ENCODE peak calls at places on chromosomes 16 and 17, in four cellular contexts. V is stomach; G is stimulated activated CD4-positive, alpha-beta T cell treated with anti-CD3 and anti-CD28 coated beads, Interleukin-12 subunit alpha, Interleukin-12 subunit beta, amount 100 ng/mL, for 4 hours; C is thoracic aorta. W is an unnamed sample.
A peak's percentile ranks its signal among the peaks of the same experiment; 100 is the strongest.

GRCh38 chr17:82357394-82357793 is 1.7 kb upstream of the TEX19 start:
- DNase-seq in C (no peak), V (no peak), G (no peak), W (no peak)

GRCh38 chr16:80614908-80615696 is 74.3 kb downstream of the DYNLRB2 start:
- DNase-seq in G (no peak), C (no peak), V (no peak), W (peak; percentile 95)

GRCh38 chr17:41930009-41930832 is at the start of gene ODAD4:
- DNase-seq in G (peak; percentile 93), V (peak; percentile 98), C (peak; percentile 92), W (peak; percentile 99)

GRCh38 chr16:49542391-49542891 is 168.8 kb downstream of the C16orf78 start:
- DNase-seq in G (no peak), C (no peak), V (no peak), W (no peak)

GRCh38 chr17:74427763-74428153 is 4.1 kb upstream of the GPRC5C start:
- DNase-seq in C (no peak), V (no peak), G (no peak), W (no peak)

GRCh38 chr16:86508028-86508946 is 2.0 kb upstream of the FOXF1 start:
- DNase-seq in G (no peak), V (no peak), C (no peak), W (peak; percentile 55)

GRCh38 chr16:88681709-88682451 is 4.4 kb downstream of the SNAI3 start:
- DNase-seq in V (peak; percentile 69), G (peak; percentile 61), C (no peak), W (no peak)

GRCh38 chr17:260031-260791 is 78.8 kb upstream of the DOC2B start:
- DNase-seq in V (peak; percentile 19), C (no peak), G (no peak), W (no peak)

GRCh38 chr17:2892305-2892971 is 96.2 kb downstream of the RAP1GAP2 start:
- DNase-seq in G (no peak), V (peak; percentile 74), C (no peak), W (peak; percentile 89)

GRCh38 chr16:85527042-85527766 is 85.9 kb upstream of the GSE1 start:
- DNase-seq in C (no peak), V (no peak), G (no peak), W (no peak)

GRCh38 chr17:47820023-47820789 is 1.4 kb downstream of the OSBPL7 start:
- DNase-seq in V (peak; percentile 81), G (no peak), C (no peak), W (no peak)

GRCh38 chr17:72618018-72618509 is 474.4 kb downstream of the SLC39A11 start:
- DNase-seq in C (no peak), G (no peak), V (peak; percentile 83), W (no peak)

GRCh38 chr17:29045734-29046133 is 2.8 kb downstream of the PIPOX start:
- DNase-seq in G (no peak), C (no peak), V (no peak), W (no peak)

GRCh38 chr17:35795007-35795870 is at the start of gene MMP28:
- DNase-seq in V (peak; percentile 64), G (peak; percentile 48), C (no peak), W (peak; percentile 44)

GRCh38 chr17:75681289-75681688 is 14.2 kb downstream of the SAP30BP start:
- DNase-seq in C (no peak), V (no peak), G (no peak), W (peak; percentile 76)

GRCh38 chr16:67393111-67393789 is at the start of gene TPPP3:
- DNase-seq in V (peak; percentile 83), G (peak; percentile 25), C (peak; percentile 53), W (peak; percentile 86)

GRCh38 chr17:55134486-55135157 is 130.1 kb upstream of the HLF start:
- DNase-seq in V (no peak), G (no peak), C (no peak), W (peak; percentile 11)

GRCh38 chr16:84806256-84806889 is 13.4 kb upstream of the CRISPLD2 start:
- DNase-seq in C (no peak), G (no peak), V (peak; percentile 42), W (peak; percentile 97)

W was measured in EH.